ENCODE peak calls at places on chromosomes 1 and 21, in four cellular contexts. T is H1, S is K562, Q is HepG2. X is an unnamed sample.

GRCh38 chr21:39452207-39452964 is 616 bp downstream of the SH3BGR start:
- DNase-seq in S (no peak), Q (peak; percentile 3), T (no peak), X (no peak)

GRCh38 chr1:223741861-223742260 is 29.5 kb downstream of the CAPN2 start:
- DNase-seq in Q (no peak), T (no peak), S (no peak), X (peak; percentile 72)

GRCh38 chr1:1229770-1230169 is 2.0 kb downstream of the SDF4 start:
- DNase-seq in S (no peak), Q (no peak), T (no peak), X (no peak)

GRCh38 chr1:90371106-90371813 is 345.8 kb downstream of the BARHL2 start:
- DNase-seq in T (no peak), Q (no peak), S (no peak), X (no peak)

GRCh38 chr1:179082308-179083030 is 599 bp downstream of the TOR3A start:
- DNase-seq in Q (peak; percentile 46), T (no peak), S (peak; percentile 82), X (peak; percentile 44)

GRCh38 chr1:105830614-105831146 is 1225.8 kb upstream of the PRMT6 start:
- DNase-seq in Q (no peak), S (no peak), T (no peak), X (no peak)

GRCh38 chr1:42453386-42453785 is 2.4 kb downstream of the ZMYND12 start:
- DNase-seq in S (no peak), T (no peak), Q (no peak), X (no peak)

GRCh38 chr1:234000557-234001081 is 96.1 kb downstream of the SLC35F3 start:
- DNase-seq in Q (no peak), T (no peak), S (no peak), X (no peak)

GRCh38 chr1:6028042-6028895 is 17.4 kb upstream of the KCNAB2 start:
- DNase-seq in Q (no peak), S (no peak), T (no peak), X (no peak)

GRCh38 chr1:43552813-43553212 is 22.1 kb downstream of the PTPRF start:
- DNase-seq in Q (no peak), S (no peak), T (no peak), X (no peak)

GRCh38 chr1:176752505-176752904 is 289.5 kb downstream of the PAPPA2 start:
- DNase-seq in S (no peak), T (no peak), Q (no peak), X (no peak)

GRCh38 chr1:22761821-22762220 is 51.2 kb downstream of the EPHB2 start:
- DNase-seq in Q (no peak), T (no peak), S (no peak), X (no peak)

GRCh38 chr1:55131218-55131617 is 83.9 kb downstream of the USP24 start:
- DNase-seq in Q (no peak), T (no peak), S (no peak), X (no peak)

GRCh38 chr1:226873771-226874578 is 3.6 kb downstream of the PSEN2 start:
- DNase-seq in Q (no peak), S (no peak), T (no peak), X (no peak)

GRCh38 chr1:231326248-231326647 is 11.4 kb downstream of the EXOC8 start:
- DNase-seq in T (no peak), S (no peak), Q (no peak), X (peak; percentile 5)

GRCh38 chr1:154818911-154819310 is 51.2 kb downstream of the KCNN3 start:
- DNase-seq in S (no peak), T (no peak), Q (no peak), X (no peak)

GRCh38 chr1:29517251-29518080 is 281.1 kb downstream of the PTPRU start:
- DNase-seq in T (no peak), S (no peak), Q (no peak), X (no peak)

GRCh38 chr1:117093870-117094621 is 27.5 kb downstream of the TRIM45 start:
- DNase-seq in T (no peak), S (peak; percentile 66), Q (no peak), X (peak; percentile 90)

GRCh38 chr1:71850936-71851335 is 431.4 kb downstream of the NEGR1 start:
- DNase-seq in T (no peak), Q (no peak), S (no peak), X (no peak)

GRCh38 chr1:22442212-22442894 is 9.3 kb upstream of the ZBTB40 start:
- DNase-seq in S (no peak), T (no peak), Q (no peak), X (no peak)

GRCh38 chr1:183914283-183914682 is 109.4 kb downstream of the RGL1 start:
- DNase-seq in Q (no peak), S (no peak), T (no peak), X (peak; percentile 62)

GRCh38 chr1:183365676-183366075 is 52.5 kb downstream of the NMNAT2 start:
- DNase-seq in Q (no peak), T (no peak), S (no peak), X (no peak)

GRCh38 chr1:8985915-8986813 is 40.1 kb downstream of the SLC2A7 start:
- DNase-seq in Q (peak; percentile 55), T (no peak), S (no peak), X (peak; percentile 98)

GRCh38 chr21:38942617-38943245 is 137.0 kb downstream of the ETS2 start:
- DNase-seq in S (no peak), T (no peak), Q (no peak), X (no peak)

GRCh38 chr1:227786673-227787512 is 28.6 kb upstream of the PRSS38 start:
- DNase-seq in Q (no peak), S (no peak), T (no peak), X (no peak)

GRCh38 chr1:23475134-23475628 is 8.8 kb downstream of the ASAP3 start:
- DNase-seq in Q (no peak), T (no peak), S (no peak), X (peak; percentile 49)

GRCh38 chr1:151062738-151063371 is 2.7 kb downstream of the MLLT11 start:
- DNase-seq in Q (no peak), T (no peak), S (peak; percentile 49), X (peak; percentile 24)

GRCh38 chr21:16588433-16588860 is 858.7 kb downstream of the USP25 start:
- DNase-seq in Q (no peak), S (no peak), T (no peak), X (no peak)

GRCh38 chr21:16589499-16589898 is 859.7 kb downstream of the USP25 start:
- DNase-seq in T (no peak), Q (no peak), S (no peak), X (no peak)

GRCh38 chr21:16587141-16587570 is 857.4 kb downstream of the USP25 start:
- DNase-seq in T (no peak), Q (peak; percentile 38), S (no peak), X (peak; percentile 85)

GRCh38 chr21:16589046-16589445 is 859.3 kb downstream of the USP25 start:
- DNase-seq in T (no peak), Q (no peak), S (no peak), X (no peak)

GRCh38 chr21:16587671-16588379 is 858.0 kb downstream of the USP25 start:
- DNase-seq in S (no peak), Q (no peak), T (no peak), X (peak; percentile 75)
- H3K9ac ChIP-seq in S (no peak overlapping the region), Q (no peak overlapping the region), T (no peak overlapping the region), X (peak overlapping the region; percentile 66)

DNA sequence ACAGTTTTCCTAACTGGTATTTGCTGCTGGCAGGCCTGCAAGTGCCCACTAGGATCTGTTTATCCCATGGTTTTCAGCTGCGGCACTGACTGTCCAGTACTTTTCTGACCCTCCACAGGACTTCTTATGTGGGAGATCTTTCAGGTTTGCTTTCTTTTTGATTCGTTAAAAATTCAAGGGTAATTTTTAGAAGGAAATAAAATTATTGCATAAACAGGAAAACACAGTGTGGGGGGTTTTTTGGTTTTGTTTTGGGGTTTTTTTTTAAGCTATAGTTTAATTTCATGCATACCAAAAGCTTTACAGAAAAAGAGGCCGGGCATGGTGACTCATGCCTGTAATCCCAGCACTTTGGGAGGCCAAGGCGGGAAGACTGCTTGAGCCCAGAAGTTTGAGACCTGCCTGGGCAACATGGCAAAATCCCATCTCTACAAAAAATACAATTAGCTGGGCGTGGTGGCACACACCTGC is 3.6 kb downstream of the NIBAN1 start:
- DNase-seq in S (no peak), Q (no peak), T (no peak), X (no peak)
- H3K4me1 ChIP-seq in S (peaks cover 18% of the 10 kb centered on the region), Q (peaks cover 22% of the 10 kb centered on the region), T (peaks cover 5% of the 10 kb centered on the region), X (peaks cover 12% of the 10 kb centered on the region)

GRCh38 chr1:68229927-68230812 is 2.2 kb downstream of the WLS start:
- DNase-seq in S (no peak), Q (no peak), T (no peak), X (peak; percentile 61)
- TF ChIP-seq JUN in S (no peak), Q (no peak), T (no peak), X (no peak)

GRCh38 chr21:25942145-25942544 is 207.4 kb downstream of the GABPA start:
- DNase-seq in T (no peak), Q (no peak), S (no peak), X (peak; percentile 35)

GRCh38 chr21:25939396-25939761 is 204.6 kb downstream of the GABPA start:
- DNase-seq in T (no peak), S (no peak), Q (no peak), X (no peak)

GRCh38 chr21:25936776-25937175 is 202.0 kb downstream of the GABPA start:
- DNase-seq in S (no peak), Q (no peak), T (no peak), X (peak; percentile 66)

GRCh38 chr21:25934771-25935224 is 200.0 kb downstream of the GABPA start:
- DNase-seq in T (no peak), Q (peak; percentile 44), S (no peak), X (peak; percentile 97)

DNA sequence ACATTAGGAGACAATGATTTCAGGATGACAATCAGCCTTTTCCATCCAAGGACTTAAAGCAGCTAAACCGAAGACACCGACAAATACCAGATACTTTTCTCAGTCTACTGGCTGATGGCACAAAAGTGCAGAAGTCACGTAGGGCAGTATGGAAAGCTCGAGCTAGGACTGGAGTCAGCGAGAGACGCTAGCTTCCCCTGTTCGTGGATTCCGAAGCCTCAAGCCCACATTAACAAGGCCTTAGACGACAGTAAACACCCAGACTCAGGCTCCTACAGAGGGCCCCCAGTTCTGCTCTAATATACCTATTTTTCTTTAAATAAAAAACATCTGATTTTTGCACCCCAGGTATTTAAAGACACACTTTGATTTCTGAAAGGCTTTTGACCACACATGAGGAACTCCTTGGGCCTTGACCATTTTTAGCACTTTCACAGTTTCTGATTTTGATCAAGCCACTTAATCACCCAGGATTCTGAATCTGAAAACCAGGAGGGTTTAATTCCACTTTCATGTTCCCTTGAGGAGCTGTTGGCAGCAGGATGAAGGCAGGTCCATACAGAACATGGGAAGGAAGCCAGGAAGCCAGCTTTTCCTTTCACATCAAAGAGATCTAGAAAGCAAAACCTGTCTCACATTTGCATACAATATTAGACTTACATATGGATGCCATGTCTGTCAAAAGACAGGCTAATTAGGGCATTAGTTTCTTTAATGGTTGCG is 204.1 kb downstream of the GABPA start:
- DNase-seq in T (no peak), Q (no peak), S (no peak), X (peak; percentile 57)
- H3K9ac ChIP-seq in T (no peak overlapping the region), Q (no peak overlapping the region), S (no peak overlapping the region), X (no peak overlapping the region)